ENCODE peak calls at places on chromosomes 11 and 22, in eight cellular contexts. P is activated gamma-delta T cell treated with Interleukin-2 at 50 U/mL for 16 hours, X is T follicular helper cell, Z is choroid plexus epithelial cell, N is COR-L47, B is NCI-H748 treated with DMSO at 0.1 percent for 48 hours, M is putamen, Y is cardiac muscle cell. I is an unnamed sample.

GRCh38 chr11:122175316-122175715 is 59.3 kb upstream of the BLID start:
- DNase-seq in M (no peak), N (no peak), Z (no peak), P (no peak), X (no peak), Y (no peak), B (no peak), I (no peak)

GRCh38 chr11:66745356-66746235 is 16.6 kb upstream of the SPTBN2 start:
- DNase-seq in Z (no peak), P (peak; percentile 31), M (peak; percentile 11), B (peak; percentile 29), N (peak; percentile 38), Y (no peak), X (peak; percentile 10), I (peak; percentile 27)

GRCh38 chr11:7202412-7202811 is 49.3 kb upstream of the SYT9 start:
- DNase-seq in Z (no peak), N (no peak), B (no peak), P (no peak), Y (no peak), X (no peak), M (no peak), I (no peak)

GRCh38 chr22:32661296-32661695 is 140.2 kb upstream of the TIMP3 start:
- DNase-seq in Z (peak; percentile 79), N (no peak), P (no peak), X (no peak), Y (peak; percentile 93), M (no peak), B (no peak), I (peak; percentile 28)

GRCh38 chr11:106786251-106786650 is 232.0 kb downstream of the GUCY1A2 start:
- DNase-seq in N (no peak), X (no peak), Z (peak; percentile 16), P (no peak), Y (peak; percentile 61), B (no peak), M (no peak), I (no peak)

GRCh38 chr22:26892401-26893033 is 235.1 kb downstream of the MIAT start:
- DNase-seq in P (no peak), Y (no peak), B (peak; percentile 85), Z (no peak), N (peak; percentile 91), X (no peak), M (no peak), I (peak; percentile 39)

GRCh38 chr11:80330302-80330701 is 889.5 kb upstream of the TENM4 start:
- DNase-seq in Y (peak; percentile 3), B (no peak), M (no peak), Z (peak; percentile 61), X (no peak), P (no peak), N (no peak), I (no peak)

GRCh38 chr11:117143390-117143789 is 697 bp upstream of the PAFAH1B2 start:
- DNase-seq in M (peak; percentile 72), N (peak; percentile 51), X (no peak), Y (peak; percentile 70), P (peak; percentile 12), Z (peak; percentile 73), B (no peak), I (peak; percentile 61)

GRCh38 chr11:82960000-82960778 is 58.7 kb downstream of the DDIAS start:
- DNase-seq in M (no peak), Y (no peak), B (no peak), N (no peak), Z (no peak), X (peak; percentile 25), P (peak; percentile 41), I (no peak)

GRCh38 chr11:114075343-114075610 is 15.8 kb downstream of the ZBTB16 start:
- DNase-seq in Z (no peak), Y (no peak), N (no peak), P (no peak), B (no peak), M (no peak), X (no peak), I (no peak)

GRCh38 chr11:112267188-112267591 is 6.5 kb upstream of the PLET1 start:
- DNase-seq in B (no peak), X (no peak), Z (no peak), N (no peak), P (no peak), Y (peak; percentile 54), M (no peak), I (no peak)

GRCh38 chr11:68523743-68524142 is 63.2 kb downstream of the PPP6R3 start:
- DNase-seq in X (no peak), P (no peak), M (no peak), B (no peak), N (no peak), Z (no peak), Y (no peak), I (peak; percentile 47)

GRCh38 chr22:19810381-19811141 is 44.1 kb downstream of the GNB1L start:
- DNase-seq in P (no peak), X (no peak), N (no peak), M (no peak), B (no peak), Y (peak; percentile 70), Z (peak; percentile 76), I (peak; percentile 9)

GRCh38 chr11:12755510-12755909 is 81.3 kb downstream of the TEAD1 start:
- DNase-seq in P (no peak), Z (no peak), N (no peak), X (no peak), B (no peak), Y (no peak), M (no peak), I (peak; percentile 33)

GRCh38 chr22:37457093-37457893 is 28.9 kb downstream of the MFNG start:
- DNase-seq in X (peak; percentile 74), P (peak; percentile 81), Z (peak; percentile 67), N (peak; percentile 59), Y (peak; percentile 71), M (peak; percentile 23), B (peak; percentile 12), I (peak; percentile 82)

GRCh38 chr11:33670250-33671011 is 30.2 kb downstream of the C11orf91 start:
- DNase-seq in N (no peak), P (no peak), Z (peak; percentile 61), Y (peak; percentile 42), B (no peak), M (no peak), X (no peak), I (no peak)

GRCh38 chr11:73988227-73988626 is 5.6 kb upstream of the UCP2 start:
- DNase-seq in X (no peak), M (no peak), N (no peak), P (no peak), B (no peak), Y (no peak), Z (no peak), I (no peak)

GRCh38 chr11:41978951-41979350 is 519.5 kb upstream of the LRRC4C start:
- DNase-seq in B (no peak), N (no peak), X (no peak), P (no peak), Z (no peak), Y (no peak), M (peak; percentile 76), I (no peak)

GRCh38 chr22:45170001-45170466 is 6.3 kb downstream of the NUP50 start:
- DNase-seq in N (no peak), Y (peak; percentile 32), M (no peak), Z (no peak), P (no peak), X (peak; percentile 6), B (no peak), I (no peak)

GRCh38 chr22:43313497-43314474 is 29.4 kb downstream of the SCUBE1 start:
- DNase-seq in B (no peak), P (no peak), X (no peak), Y (peak; percentile 21), Z (no peak), M (no peak), N (no peak), I (no peak)

GRCh38 chr11:62556872-62557631 is 10.4 kb upstream of the AHNAK start:
- DNase-seq in N (no peak), Z (no peak), B (no peak), X (no peak), Y (no peak), P (peak; percentile 61), M (no peak), I (no peak)

GRCh38 chr11:64181506-64182411 is 4.2 kb upstream of the STIP1 start:
- DNase-seq in Z (peak; percentile 95), Y (peak; percentile 93), N (peak; percentile 15), P (peak; percentile 16), B (no peak), M (peak; percentile 92), X (no peak), I (peak; percentile 97)

GRCh38 chr11:110524227-110524626 is 94.5 kb downstream of the FDX1 start:
- DNase-seq in Y (peak; percentile 78), P (no peak), B (no peak), M (no peak), Z (peak; percentile 93), X (no peak), N (no peak), I (no peak)

GRCh38 chr11:112537846-112538330 is 277.2 kb upstream of the PLET1 start:
- DNase-seq in Y (peak; percentile 8), P (no peak), X (no peak), N (no peak), B (no peak), Z (peak; percentile 5), M (peak; percentile 64), I (no peak)

GRCh38 chr11:27183672-27184457 is 143.2 kb downstream of the BBOX1 start:
- DNase-seq in X (peak; percentile 14), M (peak; percentile 62), N (peak; percentile 64), B (peak; percentile 50), P (peak; percentile 6), Z (peak; percentile 87), Y (peak; percentile 82), I (peak; percentile 78)

GRCh38 chr11:19326499-19326898 is 85.8 kb upstream of the E2F8 start:
- DNase-seq in B (no peak), P (no peak), Y (peak; percentile 58), X (no peak), N (no peak), M (no peak), Z (peak; percentile 63), I (peak; percentile 48)

GRCh38 chr11:92845390-92846185 is 123.9 kb upstream of the MTNR1B start:
- DNase-seq in X (no peak), P (no peak), Z (no peak), Y (no peak), M (no peak), N (no peak), B (no peak), I (no peak)

GRCh38 chr22:37496651-37497599 is 10.7 kb upstream of the MFNG start:
- DNase-seq in N (no peak), M (no peak), B (no peak), Z (peak; percentile 90), X (no peak), P (no peak), Y (peak; percentile 91), I (peak; percentile 80)

GRCh38 chr11:31443802-31444201 is 65.6 kb downstream of the IMMP1L start:
- DNase-seq in Y (no peak), N (no peak), M (no peak), P (no peak), Z (no peak), B (peak; percentile 63), X (no peak), I (no peak)

GRCh38 chr11:24635588-24636290 is 138.9 kb downstream of the LUZP2 start:
- DNase-seq in Z (no peak), Y (no peak), M (no peak), N (no peak), X (no peak), P (no peak), B (no peak), I (no peak)

GRCh38 chr11:65794570-65795510 is 8.0 kb downstream of the OVOL1 start:
- DNase-seq in N (no peak), Z (no peak), X (no peak), Y (no peak), M (no peak), B (no peak), P (no peak), I (no peak)

GRCh38 chr11:72824020-72824419 is 9.8 kb downstream of the ATG16L2 start:
- DNase-seq in P (no peak), X (no peak), N (no peak), Y (no peak), Z (no peak), B (no peak), M (no peak), I (no peak)